ENCODE peak calls at places on chromosomes 6 and 20, in eight cellular contexts. One of them, this sample, is unnamed.

GRCh38 chr6:46042355-46042999 is 26.8 kb upstream of the CLIC5 start:
- DNase-seq in heart left ventricle: peak
- DNase-seq in ovary: no peak
- DNase-seq in dorsolateral prefrontal cortex: no peak
- DNase-seq in HFF-Myc: peak
- DNase-seq in breast epithelium: no peak
- DNase-seq in astrocyte: peak
- DNase-seq in endodermal cell: peak
- DNase-seq in this sample: peak

GRCh38 chr20:8913452-8913851 is 155.4 kb upstream of the PLCB4 start:
- DNase-seq in dorsolateral prefrontal cortex: no peak
- DNase-seq in astrocyte: no peak
- DNase-seq in breast epithelium: no peak
- DNase-seq in HFF-Myc: no peak
- DNase-seq in ovary: no peak
- DNase-seq in heart left ventricle: no peak
- DNase-seq in endodermal cell: no peak
- DNase-seq in this sample: no peak

GRCh38 chr6:33289784-33290315 is 449 bp downstream of the PFDN6 start:
- DNase-seq in HFF-Myc: no peak
- DNase-seq in dorsolateral prefrontal cortex: no peak
- DNase-seq in heart left ventricle: no peak
- DNase-seq in breast epithelium: no peak
- DNase-seq in ovary: no peak
- DNase-seq in astrocyte: no peak
- DNase-seq in endodermal cell: no peak
- DNase-seq in this sample: no peak

GRCh38 chr6:16146028-16146427 is 17.1 kb downstream of the MYLIP start:
- DNase-seq in endodermal cell: no peak
- DNase-seq in breast epithelium: no peak
- DNase-seq in HFF-Myc: no peak
- DNase-seq in astrocyte: no peak
- DNase-seq in dorsolateral prefrontal cortex: no peak
- DNase-seq in heart left ventricle: no peak
- DNase-seq in ovary: no peak
- DNase-seq in this sample: no peak

GRCh38 chr6:146770965-146771735 is 172.4 kb downstream of the ADGB start:
- DNase-seq in ovary: no peak
- DNase-seq in heart left ventricle: peak
- DNase-seq in breast epithelium: no peak
- DNase-seq in dorsolateral prefrontal cortex: no peak
- DNase-seq in astrocyte: no peak
- DNase-seq in HFF-Myc: no peak
- DNase-seq in endodermal cell: no peak
- DNase-seq in this sample: no peak

GRCh38 chr6:3317741-3318211 is 59.0 kb downstream of the PSMG4 start:
- DNase-seq in endodermal cell: peak
- DNase-seq in dorsolateral prefrontal cortex: no peak
- DNase-seq in ovary: no peak
- DNase-seq in heart left ventricle: no peak
- DNase-seq in HFF-Myc: no peak
- DNase-seq in breast epithelium: no peak
- DNase-seq in astrocyte: no peak
- DNase-seq in this sample: no peak

GRCh38 chr6:34393191-34393967 is 910 bp upstream of the NUDT3 start:
- DNase-seq in dorsolateral prefrontal cortex: no peak
- DNase-seq in ovary: no peak
- DNase-seq in breast epithelium: no peak
- DNase-seq in heart left ventricle: no peak
- DNase-seq in astrocyte: no peak
- DNase-seq in HFF-Myc: no peak
- DNase-seq in endodermal cell: no peak
- DNase-seq in this sample: no peak

GRCh38 chr6:149933036-149933435 is 8.8 kb upstream of the ULBP2 start:
- DNase-seq in dorsolateral prefrontal cortex: no peak
- DNase-seq in heart left ventricle: no peak
- DNase-seq in endodermal cell: peak
- DNase-seq in astrocyte: no peak
- DNase-seq in ovary: no peak
- DNase-seq in HFF-Myc: no peak
- DNase-seq in breast epithelium: no peak
- DNase-seq in this sample: no peak

GRCh38 chr20:35595456-35595855 is 20.2 kb upstream of the SPAG4 start:
- DNase-seq in heart left ventricle: no peak
- DNase-seq in breast epithelium: no peak
- DNase-seq in endodermal cell: no peak
- DNase-seq in HFF-Myc: no peak
- DNase-seq in ovary: no peak
- DNase-seq in dorsolateral prefrontal cortex: no peak
- DNase-seq in astrocyte: no peak
- DNase-seq in this sample: no peak

GRCh38 chr6:67952948-67953347 is 682.1 kb upstream of the ADGRB3 start:
- DNase-seq in astrocyte: no peak
- DNase-seq in dorsolateral prefrontal cortex: no peak
- DNase-seq in heart left ventricle: no peak
- DNase-seq in HFF-Myc: no peak
- DNase-seq in endodermal cell: no peak
- DNase-seq in breast epithelium: no peak
- DNase-seq in ovary: no peak
- DNase-seq in this sample: peak

GRCh38 chr6:100461920-100462295 is 2.8 kb downstream of the SIM1 start:
- DNase-seq in HFF-Myc: no peak
- DNase-seq in ovary: no peak
- DNase-seq in endodermal cell: no peak
- DNase-seq in heart left ventricle: no peak
- DNase-seq in dorsolateral prefrontal cortex: no peak
- DNase-seq in breast epithelium: no peak
- DNase-seq in astrocyte: no peak
- DNase-seq in this sample: no peak

GRCh38 chr20:19817017-19817416 is 59.0 kb downstream of the RIN2 start:
- DNase-seq in dorsolateral prefrontal cortex: no peak
- DNase-seq in HFF-Myc: peak
- DNase-seq in ovary: no peak
- DNase-seq in astrocyte: peak
- DNase-seq in heart left ventricle: peak
- DNase-seq in breast epithelium: no peak
- DNase-seq in endodermal cell: no peak
- DNase-seq in this sample: peak

GRCh38 chr20:44832724-44833123 is 22.4 kb upstream of the RIMS4 start:
- DNase-seq in ovary: no peak
- DNase-seq in dorsolateral prefrontal cortex: no peak
- DNase-seq in astrocyte: no peak
- DNase-seq in HFF-Myc: no peak
- DNase-seq in breast epithelium: no peak
- DNase-seq in heart left ventricle: no peak
- DNase-seq in endodermal cell: peak
- DNase-seq in this sample: peak

GRCh38 chr6:56582246-56582645 is 60.4 kb downstream of the DST start:
- DNase-seq in breast epithelium: no peak
- DNase-seq in endodermal cell: no peak
- DNase-seq in astrocyte: no peak
- DNase-seq in HFF-Myc: no peak
- DNase-seq in heart left ventricle: no peak
- DNase-seq in dorsolateral prefrontal cortex: no peak
- DNase-seq in ovary: no peak
- DNase-seq in this sample: no peak

GRCh38 chr6:95790787-95791186 is 213.5 kb downstream of the MANEA start:
- DNase-seq in dorsolateral prefrontal cortex: no peak
- DNase-seq in heart left ventricle: no peak
- DNase-seq in astrocyte: no peak
- DNase-seq in HFF-Myc: no peak
- DNase-seq in endodermal cell: no peak
- DNase-seq in breast epithelium: no peak
- DNase-seq in ovary: no peak
- DNase-seq in this sample: no peak

GRCh38 chr20:61803416-61803902 is 262.2 kb downstream of the TAF4 start:
- DNase-seq in endodermal cell: no peak
- DNase-seq in HFF-Myc: no peak
- DNase-seq in breast epithelium: no peak
- DNase-seq in dorsolateral prefrontal cortex: no peak
- DNase-seq in astrocyte: peak
- DNase-seq in heart left ventricle: no peak
- DNase-seq in ovary: no peak
- DNase-seq in this sample: no peak

GRCh38 chr20:59124326-59125029 is 39.1 kb upstream of the ZNF831 start:
- DNase-seq in dorsolateral prefrontal cortex: peak
- DNase-seq in ovary: no peak
- DNase-seq in HFF-Myc: no peak
- DNase-seq in heart left ventricle: no peak
- DNase-seq in breast epithelium: no peak
- DNase-seq in endodermal cell: no peak
- DNase-seq in astrocyte: no peak
- DNase-seq in this sample: no peak

GRCh38 chr20:41247523-41248370 is 69.8 kb downstream of the ZHX3 start:
- DNase-seq in dorsolateral prefrontal cortex: no peak
- DNase-seq in astrocyte: no peak
- DNase-seq in breast epithelium: no peak
- DNase-seq in heart left ventricle: no peak
- DNase-seq in ovary: no peak
- DNase-seq in HFF-Myc: no peak
- DNase-seq in endodermal cell: no peak
- DNase-seq in this sample: no peak

GRCh38 chr6:98203170-98203806 is 631.1 kb upstream of the POU3F2 start:
- DNase-seq in HFF-Myc: no peak
- DNase-seq in ovary: no peak
- DNase-seq in endodermal cell: no peak
- DNase-seq in astrocyte: peak
- DNase-seq in heart left ventricle: no peak
- DNase-seq in dorsolateral prefrontal cortex: no peak
- DNase-seq in breast epithelium: no peak
- DNase-seq in this sample: peak

GRCh38 chr20:6680854-6681253 is 86.6 kb upstream of the BMP2 start:
- DNase-seq in endodermal cell: no peak
- DNase-seq in ovary: no peak
- DNase-seq in heart left ventricle: no peak
- DNase-seq in dorsolateral prefrontal cortex: no peak
- DNase-seq in HFF-Myc: no peak
- DNase-seq in astrocyte: no peak
- DNase-seq in breast epithelium: no peak
- DNase-seq in this sample: no peak

GRCh38 chr6:31922942-31923341 is 4.6 kb upstream of the C2 start:
- DNase-seq in ovary: no peak
- DNase-seq in dorsolateral prefrontal cortex: no peak
- DNase-seq in astrocyte: no peak
- DNase-seq in breast epithelium: no peak
- DNase-seq in endodermal cell: peak
- DNase-seq in HFF-Myc: no peak
- DNase-seq in heart left ventricle: no peak
- DNase-seq in this sample: no peak
- TF ChIP-seq CTCF in ovary: no peak
- TF ChIP-seq CTCF in dorsolateral prefrontal cortex: no peak
- TF ChIP-seq CTCF in astrocyte: no peak
- TF ChIP-seq CTCF in breast epithelium: no peak
- TF ChIP-seq CTCF in endodermal cell: peak
- TF ChIP-seq CTCF in HFF-Myc: no peak
- TF ChIP-seq CTCF in heart left ventricle: no peak
- TF ChIP-seq CTCF in this sample: peak

DNA sequence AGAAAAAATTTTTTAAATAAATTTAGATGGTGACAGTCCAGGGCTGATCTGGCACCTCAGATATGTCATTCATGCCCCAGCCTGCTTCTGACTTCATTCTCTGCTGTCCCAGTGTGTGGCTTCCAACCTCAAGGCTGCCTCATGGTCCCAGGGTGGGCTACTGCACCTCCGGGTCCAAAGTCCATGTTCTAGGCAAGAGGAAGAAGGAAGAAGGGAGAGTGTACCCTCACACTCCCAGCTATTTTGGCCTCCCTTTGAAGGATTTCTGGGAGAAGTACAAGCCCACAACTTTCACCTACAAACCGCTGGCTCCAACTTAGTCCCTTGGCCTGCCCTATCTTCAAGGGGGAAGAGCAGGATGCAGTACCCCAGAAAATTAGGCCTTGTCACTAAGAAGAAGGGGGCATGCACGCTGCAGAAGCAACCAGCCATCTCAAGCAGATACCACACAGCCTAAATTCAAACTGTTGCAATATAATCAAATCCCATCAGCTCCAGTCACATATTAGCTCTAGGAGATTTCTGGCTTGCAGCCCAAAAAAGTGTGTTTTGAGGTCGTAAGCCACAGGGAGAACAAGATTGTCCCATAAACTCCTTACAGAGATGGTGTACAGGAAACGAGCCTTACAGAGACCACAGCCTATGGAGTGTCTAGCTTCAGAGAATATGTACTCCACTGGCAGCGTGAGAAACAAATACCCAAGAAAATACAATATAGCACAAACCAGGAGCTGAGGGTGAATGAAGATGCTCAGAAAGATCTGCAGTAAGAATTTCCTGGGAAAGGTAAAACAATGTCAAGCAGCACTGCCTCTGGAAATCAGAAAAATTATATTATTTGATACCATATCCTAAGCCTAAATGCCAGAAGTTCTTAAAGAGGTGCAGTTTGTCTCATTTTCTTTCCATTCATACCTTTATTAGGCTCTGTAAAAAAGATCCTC is 844 bp upstream of the BTN3A2 start:
- DNase-seq in astrocyte: no peak
- DNase-seq in dorsolateral prefrontal cortex: no peak
- DNase-seq in ovary: no peak
- DNase-seq in endodermal cell: peak
- DNase-seq in breast epithelium: no peak
- DNase-seq in heart left ventricle: no peak
- DNase-seq in HFF-Myc: no peak
- DNase-seq in this sample: peak
- H3K4me3 ChIP-seq in astrocyte: peak
- H3K4me3 ChIP-seq in dorsolateral prefrontal cortex: peak
- H3K4me3 ChIP-seq in ovary: peak
- H3K4me3 ChIP-seq in endodermal cell: peak
- H3K4me3 ChIP-seq in breast epithelium: peak
- H3K4me3 ChIP-seq in heart left ventricle: peak
- H3K4me3 ChIP-seq in HFF-Myc: peak
- H3K4me3 ChIP-seq in this sample: peak

GRCh38 chr6:152595507-152595906 is 41.7 kb downstream of the SYNE1 start:
- DNase-seq in astrocyte: no peak
- DNase-seq in dorsolateral prefrontal cortex: no peak
- DNase-seq in HFF-Myc: no peak
- DNase-seq in ovary: no peak
- DNase-seq in heart left ventricle: no peak
- DNase-seq in endodermal cell: peak
- DNase-seq in breast epithelium: no peak
- DNase-seq in this sample: peak
- TF ChIP-seq CTCF in astrocyte: peak
- TF ChIP-seq CTCF in dorsolateral prefrontal cortex: peak
- TF ChIP-seq CTCF in HFF-Myc: peak
- TF ChIP-seq CTCF in ovary: peak
- TF ChIP-seq CTCF in heart left ventricle: no peak
- TF ChIP-seq CTCF in endodermal cell: peak
- TF ChIP-seq CTCF in breast epithelium: no peak
- TF ChIP-seq CTCF in this sample: peak

DNA sequence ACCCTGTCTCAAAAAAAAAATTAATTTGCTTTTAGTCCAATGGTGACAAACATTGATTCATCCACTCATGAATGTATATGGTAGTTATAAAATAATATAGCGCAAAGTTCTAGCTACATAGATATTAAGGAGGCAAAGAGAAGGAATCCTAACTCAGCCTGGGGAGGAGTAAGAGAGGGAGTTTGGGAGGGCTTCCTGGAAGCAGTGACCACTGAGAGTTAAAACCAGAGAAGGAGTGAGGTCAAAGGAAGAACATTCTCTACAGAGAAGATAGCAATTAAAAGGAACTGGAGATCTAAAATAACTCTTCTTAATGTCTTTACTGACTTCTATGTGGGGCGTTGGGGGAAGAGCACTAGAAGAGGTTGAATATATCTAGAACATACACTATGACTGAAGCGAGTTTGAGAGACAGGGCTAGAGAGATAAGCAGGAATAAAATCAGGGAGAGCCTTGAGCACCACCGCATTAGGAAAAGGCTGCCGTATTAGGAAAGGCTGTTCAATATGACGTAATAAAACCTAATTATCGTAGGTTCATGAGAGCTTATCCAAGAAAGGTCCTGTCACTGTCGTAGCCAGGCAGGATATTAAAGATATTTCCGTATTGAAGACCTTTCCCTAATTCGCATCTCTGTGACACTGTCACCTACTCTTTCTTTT is 81.8 kb upstream of the CNKSR3 start:
- DNase-seq in heart left ventricle: no peak
- DNase-seq in breast epithelium: no peak
- DNase-seq in dorsolateral prefrontal cortex: no peak
- DNase-seq in ovary: no peak
- DNase-seq in HFF-Myc: no peak
- DNase-seq in astrocyte: no peak
- DNase-seq in endodermal cell: no peak
- DNase-seq in this sample: no peak
- H3K4me3 ChIP-seq in heart left ventricle: peak
- H3K4me3 ChIP-seq in breast epithelium: no peak
- H3K4me3 ChIP-seq in dorsolateral prefrontal cortex: no peak
- H3K4me3 ChIP-seq in ovary: no peak
- H3K4me3 ChIP-seq in HFF-Myc: no peak
- H3K4me3 ChIP-seq in astrocyte: no peak
- H3K4me3 ChIP-seq in endodermal cell: no peak
- H3K4me3 ChIP-seq in this sample: no peak